ENCODE peak calls at places on chromosome 10, in five cellular contexts. J is H1, T is GM12891, I is GM12878, C is K562. O is an unnamed sample.

GRCh38 chr10:117419921-117420320 is 44.7 kb upstream of the PDZD8 start:
- DNase-seq in J (no peak), T (no peak), I (no peak), C (no peak), O (no peak)

GRCh38 chr10:75297021-75297599 is 61.4 kb upstream of the COMTD1 start:
- DNase-seq in J (no peak), T (no peak), I (no peak), C (no peak), O (no peak)

GRCh38 chr10:478471-479245 is 210.8 kb downstream of the DIP2C start:
- DNase-seq in J (no peak), T (no peak), I (no peak), C (no peak), O (no peak)

GRCh38 chr10:58993480-58994221 is 182.8 kb upstream of the PHYHIPL start:
- DNase-seq in J (no peak), T (no peak), I (peak; percentile 63), C (no peak), O (peak; percentile 19)

GRCh38 chr10:11140963-11141362 is 123.3 kb downstream of the CELF2 start:
- DNase-seq in J (no peak), T (no peak), I (no peak), C (no peak), O (no peak)

GRCh38 chr10:93106631-93107072 is 33.0 kb downstream of the CYP26A1 start:
- DNase-seq in J (no peak), T (no peak), I (no peak), C (no peak), O (no peak)

GRCh38 chr10:28879875-28880381 is 202.6 kb downstream of the BAMBI start:
- DNase-seq in J (no peak), T (no peak), I (no peak), C (no peak), O (no peak)

GRCh38 chr10:105756386-105756785 is 1115.3 kb downstream of the SORCS3 start:
- DNase-seq in J (no peak), T (no peak), I (no peak), C (no peak), O (no peak)

GRCh38 chr10:48511855-48512191 is 93.0 kb downstream of the ARHGAP22 start:
- DNase-seq in J (peak; percentile 38), T (no peak), I (no peak), C (no peak), O (no peak)

GRCh38 chr10:690227-691161 is 1.0 kb upstream of the DIP2C start:
- DNase-seq in J (no peak), T (no peak), I (no peak), C (no peak), O (no peak)

GRCh38 chr10:6237189-6237496 is 34.4 kb downstream of the PFKFB3 start:
- DNase-seq in J (no peak), T (no peak), I (no peak), C (no peak), O (no peak)

GRCh38 chr10:69961864-69962745 is 90.5 kb upstream of the MACROH2A2 start:
- DNase-seq in J (peak; percentile 35), T (no peak), I (no peak), C (no peak), O (no peak)

GRCh38 chr10:17527530-17528146 is 73.2 kb upstream of the ST8SIA6 start:
- DNase-seq in J (no peak), T (no peak), I (no peak), C (no peak), O (no peak)

GRCh38 chr10:86785021-86785420 is 28.6 kb downstream of the BMPR1A start:
- DNase-seq in J (no peak), T (no peak), I (no peak), C (no peak), O (no peak)

GRCh38 chr10:97039538-97040247 is 146.1 kb downstream of the SLIT1 start:
- DNase-seq in J (peak; percentile 46), T (no peak), I (no peak), C (no peak), O (no peak)

GRCh38 chr10:101767966-101768790 is 7.7 kb downstream of the FGF8 start:
- DNase-seq in J (peak; percentile 38), T (no peak), I (no peak), C (no peak), O (no peak)

GRCh38 chr10:11197266-11197712 is 179.6 kb downstream of the CELF2 start:
- DNase-seq in J (no peak), T (no peak), I (peak; percentile 79), C (no peak), O (no peak)

GRCh38 chr10:6507311-6507710 is 72.8 kb downstream of the PRKCQ start:
- DNase-seq in J (peak; percentile 11), T (no peak), I (peak; percentile 26), C (no peak), O (no peak)

GRCh38 chr10:70584941-70585544 is 17.5 kb downstream of the PRF1 start:
- DNase-seq in J (peak; percentile 66), T (no peak), I (no peak), C (peak; percentile 71), O (peak; percentile 25)

GRCh38 chr10:92848037-92848440 is 281 bp upstream of the EXOC6 start:
- DNase-seq in J (no peak), T (no peak), I (no peak), C (peak; percentile 82), O (no peak)

GRCh38 chr10:48447356-48448215 is 141.1 kb downstream of the MAPK8 start:
- DNase-seq in J (no peak), T (no peak), I (no peak), C (no peak), O (no peak)

GRCh38 chr10:117804470-117805011 is 242.2 kb downstream of the RAB11FIP2 start:
- DNase-seq in J (no peak), T (no peak), I (peak; percentile 19), C (no peak), O (no peak)

GRCh38 chr10:90858489-90858968 is 690 bp upstream of the HTR7 start:
- DNase-seq in J (no peak), T (no peak), I (no peak), C (no peak), O (no peak)

GRCh38 chr10:14625210-14625621 is 149.5 kb downstream of the FAM107B start:
- DNase-seq in J (no peak), T (no peak), I (no peak), C (no peak), O (no peak)

GRCh38 chr10:99370993-99371392 is 41.8 kb downstream of the CNNM1 start:
- DNase-seq in J (no peak), T (no peak), I (no peak), C (peak; percentile 28), O (no peak)

GRCh38 chr10:61633665-61634064 is 29.1 kb upstream of the CABCOCO1 start:
- DNase-seq in J (no peak), T (no peak), I (no peak), C (no peak), O (no peak)

GRCh38 chr10:11105676-11106004 is 88.0 kb downstream of the CELF2 start:
- DNase-seq in J (no peak), T (no peak), I (no peak), C (no peak), O (no peak)

DNA sequence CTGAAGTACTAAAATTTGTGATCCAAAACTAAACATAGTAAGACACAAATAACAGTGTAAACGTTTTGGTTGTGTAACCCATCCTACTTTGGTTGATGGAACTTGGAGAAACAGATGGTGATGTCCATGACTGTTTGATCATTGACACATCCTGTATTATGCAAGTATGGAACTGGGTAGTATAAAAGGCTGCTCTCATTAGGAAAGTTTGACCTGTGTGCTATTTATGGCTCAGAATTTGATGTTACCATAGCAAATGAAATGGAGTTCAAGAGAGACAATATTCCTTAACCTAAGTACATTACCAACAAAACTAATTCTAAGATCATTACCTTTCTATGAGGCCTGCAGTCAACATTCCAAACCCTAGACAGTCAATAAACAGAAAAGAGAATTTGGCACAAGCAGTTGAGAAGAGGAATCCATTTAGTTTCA is 39.9 kb downstream of the DKK1 start:
- DNase-seq in J (no peak), T (no peak), I (no peak), C (no peak), O (no peak)
- TF ChIP-seq TAF1 in J (no peak), T (no peak), I (no peak), C (no peak), O (no peak)

GRCh38 chr10:119235381-119235780 is 28.0 kb downstream of the GRK5 start:
- DNase-seq in J (no peak), T (no peak), I (no peak), C (no peak), O (no peak)

GRCh38 chr10:119238577-119238976 is 31.2 kb downstream of the GRK5 start:
- DNase-seq in J (no peak), T (no peak), I (no peak), C (no peak), O (no peak)

GRCh38 chr10:119241066-119241465 is 33.7 kb downstream of the GRK5 start:
- DNase-seq in J (no peak), T (no peak), I (no peak), C (no peak), O (no peak)

GRCh38 chr10:119233821-119234220 is 26.4 kb downstream of the GRK5 start:
- DNase-seq in J (no peak), T (no peak), I (no peak), C (no peak), O (no peak)

DNA sequence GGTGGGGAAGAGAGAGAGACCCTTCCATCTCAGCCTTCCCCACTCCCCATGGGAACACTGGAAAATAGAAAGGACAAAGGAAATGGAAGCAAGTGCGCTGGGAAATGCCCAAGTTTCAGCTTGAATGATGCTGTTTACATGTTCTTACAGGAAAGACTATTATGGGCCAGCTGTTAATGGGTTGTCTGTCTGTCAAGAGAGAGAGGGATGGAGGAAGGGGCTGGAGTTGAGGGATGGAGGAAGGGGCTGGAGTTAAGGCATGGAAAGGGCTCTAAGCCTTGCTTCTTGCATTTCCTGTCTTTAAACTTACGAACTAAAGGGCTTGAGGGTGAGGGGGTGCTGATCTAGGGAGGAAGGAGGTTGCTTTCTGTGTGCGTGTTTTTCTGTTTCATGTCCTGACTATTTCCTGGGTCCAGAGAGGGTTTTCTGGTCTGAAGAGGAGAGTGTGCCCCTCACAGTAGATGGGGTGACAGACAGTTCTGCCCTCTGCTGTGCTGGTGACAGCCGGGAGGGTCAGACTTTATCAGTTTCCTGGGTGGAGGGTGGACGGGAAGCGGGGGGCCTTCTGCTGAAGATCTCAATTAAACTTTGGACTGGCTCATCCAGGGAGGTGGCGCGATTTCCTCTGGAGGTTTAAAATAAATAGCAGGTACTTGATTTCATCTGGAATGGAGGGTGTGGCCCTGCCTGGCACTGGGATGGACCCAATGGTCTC is 30.5 kb downstream of the GRK5 start:
- DNase-seq in J (no peak), T (no peak), I (no peak), C (no peak), O (no peak)
- TF ChIP-seq POLR2AphosphoS5 in J (no peak), T (no peak), I (no peak), C (no peak), O (no peak)

GRCh38 chr10:47291682-47292081 is 8.3 kb upstream of the GDF10 start:
- DNase-seq in J (no peak), T (no peak), I (no peak), C (no peak), O (no peak)

GRCh38 chr10:47295411-47295810 is 4.6 kb upstream of the GDF10 start:
- DNase-seq in J (no peak), T (no peak), I (no peak), C (no peak), O (no peak)

GRCh38 chr10:47294501-47294900 is 5.5 kb upstream of the GDF10 start:
- DNase-seq in J (no peak), T (no peak), I (no peak), C (no peak), O (no peak)

GRCh38 chr10:47296111-47296894 is 3.7 kb upstream of the GDF10 start:
- DNase-seq in J (no peak), T (no peak), I (no peak), C (no peak), O (no peak)

GRCh38 chr10:47294057-47294456 is 5.9 kb upstream of the GDF10 start:
- DNase-seq in J (no peak), T (no peak), I (no peak), C (no peak), O (no peak)
- TF ChIP-seq TAF1 in J (no peak), T (no peak), I (no peak), C (no peak), O (no peak)

GRCh38 chr10:133160813-133161471 is 923 bp downstream of the KNDC1 start:
- DNase-seq in J (no peak), T (no peak), I (no peak), C (no peak), O (no peak)
- TF ChIP-seq POLR2AphosphoS5 in J (no peak), T (no peak), I (no peak), C (no peak), O (no peak)